ENCODE peak calls at places on chromosomes 16 and 17, in six cellular contexts. C, I, Z, M, G and U are unnamed samples.

GRCh38 chr16:19810817-19811731 is 73.6 kb downstream of the GPRC5B start:
- DNase-seq in M (no peak), C (no peak), Z (no peak), G (no peak), I (no peak), U (no peak)

GRCh38 chr17:3960764-3961163 is 3.5 kb downstream of the ATP2A3 start:
- DNase-seq in I (no peak), G (no peak), C (no peak), Z (no peak), M (no peak), U (no peak)

GRCh38 chr16:88049020-88049419 is 97.8 kb downstream of the BANP start:
- DNase-seq in C (no peak), Z (no peak), I (no peak), M (no peak), G (no peak), U (no peak)

GRCh38 chr17:44863254-44863918 is 15.7 kb downstream of the HIGD1B start:
- DNase-seq in Z (no peak), M (no peak), C (no peak), I (no peak), G (no peak), U (no peak)

GRCh38 chr16:31128711-31129567 is 6.6 kb downstream of the PRSS8 start:
- DNase-seq in G (no peak), I (no peak), M (no peak), C (no peak), Z (no peak), U (no peak)

GRCh38 chr16:50227665-50228064 is 38.7 kb upstream of the ADCY7 start:
- DNase-seq in Z (no peak), I (no peak), G (no peak), C (no peak), M (no peak), U (no peak)

GRCh38 chr16:28001184-28001583 is 62.3 kb downstream of the GSG1L start:
- DNase-seq in I (no peak), G (no peak), Z (no peak), M (no peak), C (no peak), U (no peak)

GRCh38 chr16:11354733-11355574 is 9.7 kb downstream of the RMI2 start:
- DNase-seq in M (peak; percentile 61), C (no peak), I (peak; percentile 88), Z (peak; percentile 38), G (peak; percentile 74), U (no peak)